ENCODE peak calls at places on chromosomes 13 and 19, in eight cellular contexts. A, H, L, I, S, O, B and R are unnamed samples.

GRCh38 chr13:21971662-21972635 is 301.1 kb downstream of the FGF9 start:
- ATAC-seq in A (peak; percentile 49), H (no peak), L (no peak), I (no peak), S (peak; percentile 33), O (no peak), B (no peak), R (peak; percentile 71)

GRCh38 chr13:109786457-109787134 is at the start of gene IRS2:
- ATAC-seq in A (peak; percentile 82), H (peak; percentile 80), L (peak; percentile 85), I (no peak), S (peak; percentile 80), O (peak; percentile 84), B (peak; percentile 86), R (peak; percentile 91)

GRCh38 chr19:879711-880438 is 13.1 kb downstream of the MED16 start:
- ATAC-seq in A (no peak), H (no peak), L (no peak), I (no peak), S (no peak), O (no peak), B (no peak), R (no peak)

GRCh38 chr13:93794197-93794885 is 567.7 kb downstream of the GPC6 start:
- ATAC-seq in A (no peak), H (no peak), L (no peak), I (no peak), S (no peak), O (no peak), B (no peak), R (no peak)

GRCh38 chr19:33147538-33147937 is 15.6 kb downstream of the WDR88 start:
- ATAC-seq in A (no peak), H (no peak), L (no peak), I (no peak), S (no peak), O (no peak), B (no peak), R (no peak)

GRCh38 chr19:58368561-58369360 is 6.2 kb upstream of the ZNF497 start:
- ATAC-seq in A (no peak), H (no peak), L (no peak), I (no peak), S (peak; percentile 26), O (no peak), B (no peak), R (no peak)

GRCh38 chr19:15191982-15192381 is 8.8 kb downstream of the NOTCH3 start:
- ATAC-seq in A (no peak), H (no peak), L (no peak), I (no peak), S (no peak), O (no peak), B (no peak), R (no peak)

GRCh38 chr19:48094129-48094842 is 16.3 kb downstream of the PLA2G4C start:
- ATAC-seq in A (no peak), H (no peak), L (no peak), I (no peak), S (no peak), O (no peak), B (no peak), R (no peak)

GRCh38 chr13:77894743-77895142 is 23.9 kb downstream of the EDNRB start:
- ATAC-seq in A (no peak), H (no peak), L (no peak), I (no peak), S (peak; percentile 56), O (no peak), B (no peak), R (no peak)

GRCh38 chr19:919157-920050 is 2.3 kb downstream of the KISS1R start:
- ATAC-seq in A (peak; percentile 2), H (peak; percentile 52), L (peak; percentile 64), I (no peak), S (no peak), O (no peak), B (no peak), R (no peak)

GRCh38 chr19:1090731-1091543 is 4.2 kb downstream of the POLR2E start:
- ATAC-seq in A (no peak), H (no peak), L (no peak), I (no peak), S (no peak), O (no peak), B (no peak), R (no peak)

GRCh38 chr13:98299954-98300350 is 122.9 kb upstream of the RNF113B start:
- ATAC-seq in A (peak; percentile 44), H (no peak), L (no peak), I (no peak), S (peak; percentile 47), O (no peak), B (no peak), R (no peak)

GRCh38 chr13:21583496-21583895 is 20.5 kb downstream of the MICU2 start:
- ATAC-seq in A (no peak), H (no peak), L (no peak), I (no peak), S (no peak), O (no peak), B (no peak), R (no peak)

GRCh38 chr19:11942008-11942842 is 17.3 kb downstream of the ZNF700 start:
- ATAC-seq in A (no peak), H (no peak), L (no peak), I (no peak), S (no peak), O (no peak), B (no peak), R (no peak)
- H3K9me3 ChIP-seq in A (peaks cover 90% of the 10 kb centered on the region), H (peaks cover 74% of the 10 kb centered on the region), L (peaks cover 44% of the 10 kb centered on the region), I (peaks cover 77% of the 10 kb centered on the region), S (peaks cover 24% of the 10 kb centered on the region), O (peaks cover 74% of the 10 kb centered on the region), B (peaks cover 82% of the 10 kb centered on the region), R (peaks cover 7% of the 10 kb centered on the region)

GRCh38 chr13:48902421-48902820 is 73.3 kb upstream of the FNDC3A start:
- ATAC-seq in A (peak; percentile 67), H (no peak), L (no peak), I (no peak), S (no peak), O (peak; percentile 69), B (no peak), R (no peak)
- H3K9me3 ChIP-seq in A (no peaks in the 10 kb centered on the region), H (no peaks in the 10 kb centered on the region), L (no peaks in the 10 kb centered on the region), I (no peaks in the 10 kb centered on the region), S (no peaks in the 10 kb centered on the region), O (no peaks in the 10 kb centered on the region), B (no peaks in the 10 kb centered on the region), R (no peaks in the 10 kb centered on the region)

GRCh38 chr19:6935618-6936017 is 48.2 kb downstream of the ADGRE1 start:
- ATAC-seq in A (no peak), H (no peak), L (no peak), I (no peak), S (no peak), O (no peak), B (no peak), R (no peak)
- H3K9me3 ChIP-seq in A (peaks cover 4% of the 10 kb centered on the region), H (peaks cover 2% of the 10 kb centered on the region), L (no peaks in the 10 kb centered on the region), I (no peaks in the 10 kb centered on the region), S (no peaks in the 10 kb centered on the region), O (peaks cover 3% of the 10 kb centered on the region), B (peaks cover 21% of the 10 kb centered on the region), R (peaks cover 52% of the 10 kb centered on the region)

GRCh38 chr13:49975826-49976225 is 21.0 kb upstream of the TRIM13 start:
- ATAC-seq in A (no peak), H (no peak), L (no peak), I (no peak), S (no peak), O (no peak), B (no peak), R (no peak)

GRCh38 chr13:49976314-49977258 is 20.3 kb upstream of the TRIM13 start:
- ATAC-seq in A (peak; percentile 88), H (peak; percentile 90), L (peak; percentile 79), I (peak; percentile 87), S (peak; percentile 87), O (peak; percentile 93), B (peak; percentile 92), R (peak; percentile 69)

GRCh38 chr13:49980266-49980665 is 16.6 kb upstream of the TRIM13 start:
- ATAC-seq in A (peak; percentile 28), H (no peak), L (no peak), I (no peak), S (no peak), O (no peak), B (peak; percentile 17), R (no peak)

GRCh38 chr13:49972709-49973108 is 24.1 kb upstream of the TRIM13 start:
- ATAC-seq in A (peak; percentile 49), H (no peak), L (no peak), I (no peak), S (no peak), O (no peak), B (no peak), R (no peak)

DNA sequence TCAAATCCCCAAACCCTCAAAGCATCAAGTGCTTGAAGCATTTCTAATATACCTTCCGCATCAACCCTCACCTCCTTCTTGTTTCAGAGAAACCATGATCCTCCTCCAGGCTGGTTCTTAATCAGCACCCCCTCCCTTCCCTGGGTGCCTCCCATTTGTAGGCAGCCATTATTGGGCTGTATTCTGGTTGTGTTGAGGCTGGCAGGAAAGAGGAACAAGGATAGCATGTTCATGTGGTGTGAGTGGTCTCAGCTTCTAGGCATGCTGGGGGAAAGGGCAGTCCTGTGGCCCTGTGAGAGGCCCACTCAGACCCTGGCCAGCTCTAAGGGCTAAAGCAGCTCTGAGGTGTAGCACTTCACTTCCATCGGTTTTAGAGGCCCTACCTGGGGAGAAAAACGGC is 18.9 kb upstream of the TRIM13 start:
- ATAC-seq in A (no peak), H (no peak), L (no peak), I (no peak), S (no peak), O (peak; percentile 13), B (no peak), R (no peak)
- H3K9me3 ChIP-seq in A (no peaks in the 10 kb centered on the region), H (no peaks in the 10 kb centered on the region), L (no peaks in the 10 kb centered on the region), I (no peaks in the 10 kb centered on the region), S (no peaks in the 10 kb centered on the region), O (no peaks in the 10 kb centered on the region), B (no peaks in the 10 kb centered on the region), R (no peaks in the 10 kb centered on the region)

GRCh38 chr19:5345895-5346386 is 5.3 kb upstream of the PTPRS start:
- ATAC-seq in A (no peak), H (no peak), L (no peak), I (no peak), S (peak; percentile 47), O (no peak), B (no peak), R (no peak)

GRCh38 chr19:5343848-5344247 is 3.2 kb upstream of the PTPRS start:
- ATAC-seq in A (no peak), H (no peak), L (no peak), I (no peak), S (no peak), O (no peak), B (no peak), R (no peak)

GRCh38 chr19:5352229-5352763 is 11.7 kb upstream of the PTPRS start:
- ATAC-seq in A (no peak), H (no peak), L (no peak), I (no peak), S (no peak), O (no peak), B (no peak), R (no peak)

GRCh38 chr19:5351731-5352228 is 11.2 kb upstream of the PTPRS start:
- ATAC-seq in A (no peak), H (no peak), L (no peak), I (no peak), S (no peak), O (no peak), B (no peak), R (no peak)

GRCh38 chr19:5349041-5349440 is 8.4 kb upstream of the PTPRS start:
- ATAC-seq in A (no peak), H (no peak), L (no peak), I (no peak), S (no peak), O (no peak), B (no peak), R (no peak)
- H3K9me3 ChIP-seq in A (no peaks in the 10 kb centered on the region), H (no peaks in the 10 kb centered on the region), L (no peaks in the 10 kb centered on the region), I (no peaks in the 10 kb centered on the region), S (no peaks in the 10 kb centered on the region), O (no peaks in the 10 kb centered on the region), B (peaks cover 3% of the 10 kb centered on the region), R (no peaks in the 10 kb centered on the region)